ENCODE peak calls at places on chromosomes 5 and 9, in four cellular contexts. One of them, this sample, is unnamed.

GRCh38 chr5:107739661-107740060 is 68.9 kb upstream of the EFNA5 start:
- DNase-seq in fibroblast of lung: peak
- DNase-seq in fibroblast of pulmonary artery: no peak
- DNase-seq in AG09309: no peak
- DNase-seq in this sample: no peak

GRCh38 chr5:120108586-120109254 is 355.4 kb upstream of the PRR16 start:
- DNase-seq in fibroblast of lung: no peak
- DNase-seq in fibroblast of pulmonary artery: peak
- DNase-seq in AG09309: peak
- DNase-seq in this sample: no peak

GRCh38 chr5:14415516-14416074 is 166.0 kb upstream of the OTULINL start:
- DNase-seq in fibroblast of lung: peak
- DNase-seq in fibroblast of pulmonary artery: no peak
- DNase-seq in AG09309: no peak
- DNase-seq in this sample: no peak

GRCh38 chr5:159504857-159505304 is 174.6 kb upstream of the IL12B start:
- DNase-seq in fibroblast of lung: peak
- DNase-seq in fibroblast of pulmonary artery: peak
- DNase-seq in AG09309: peak
- DNase-seq in this sample: peak

GRCh38 chr5:124963236-124963929 is 216.9 kb upstream of the ZNF608 start:
- DNase-seq in fibroblast of lung: peak
- DNase-seq in fibroblast of pulmonary artery: peak
- DNase-seq in AG09309: peak
- DNase-seq in this sample: peak

GRCh38 chr9:108217601-108218190 is 638.1 kb downstream of the ACTL7B start:
- DNase-seq in fibroblast of lung: peak
- DNase-seq in fibroblast of pulmonary artery: no peak
- DNase-seq in AG09309: no peak
- DNase-seq in this sample: peak

GRCh38 chr9:79623799-79624721 is 52.3 kb downstream of the TLE4 start:
- DNase-seq in fibroblast of lung: no peak
- DNase-seq in fibroblast of pulmonary artery: peak
- DNase-seq in AG09309: no peak
- DNase-seq in this sample: no peak

GRCh38 chr5:93209476-93209875 is 371.5 kb downstream of the NR2F1-AS1 start:
- DNase-seq in fibroblast of lung: no peak
- DNase-seq in fibroblast of pulmonary artery: no peak
- DNase-seq in AG09309: no peak
- DNase-seq in this sample: no peak

GRCh38 chr5:73812457-73812856 is 186.5 kb downstream of the ARHGEF28 start:
- DNase-seq in fibroblast of lung: peak
- DNase-seq in fibroblast of pulmonary artery: no peak
- DNase-seq in AG09309: no peak
- DNase-seq in this sample: no peak

GRCh38 chr9:133701981-133702797 is 36.0 kb downstream of the SARDH start:
- DNase-seq in fibroblast of lung: peak
- DNase-seq in fibroblast of pulmonary artery: peak
- DNase-seq in AG09309: no peak
- DNase-seq in this sample: no peak

GRCh38 chr5:16773990-16774389 is 157.2 kb upstream of the RETREG1 start:
- DNase-seq in fibroblast of lung: peak
- DNase-seq in fibroblast of pulmonary artery: no peak
- DNase-seq in AG09309: no peak
- DNase-seq in this sample: no peak

GRCh38 chr9:128027705-128028104 is 39.4 kb downstream of the NAIF1 start:
- DNase-seq in fibroblast of lung: no peak
- DNase-seq in fibroblast of pulmonary artery: no peak
- DNase-seq in AG09309: no peak
- DNase-seq in this sample: no peak

GRCh38 chr5:145473032-145473642 is 362.0 kb downstream of the PRELID2 start:
- DNase-seq in fibroblast of lung: no peak
- DNase-seq in fibroblast of pulmonary artery: peak
- DNase-seq in AG09309: no peak
- DNase-seq in this sample: no peak

GRCh38 chr5:36691993-36692392 is 85.6 kb downstream of the SLC1A3 start:
- DNase-seq in fibroblast of lung: peak
- DNase-seq in fibroblast of pulmonary artery: no peak
- DNase-seq in AG09309: no peak
- DNase-seq in this sample: no peak

GRCh38 chr5:96144289-96144688 is 182.6 kb upstream of the ELL2 start:
- DNase-seq in fibroblast of lung: no peak
- DNase-seq in fibroblast of pulmonary artery: no peak
- DNase-seq in AG09309: no peak
- DNase-seq in this sample: no peak

GRCh38 chr5:168681556-168682183 is 102.5 kb upstream of the PANK3 start:
- DNase-seq in fibroblast of lung: peak
- DNase-seq in fibroblast of pulmonary artery: peak
- DNase-seq in AG09309: peak
- DNase-seq in this sample: no peak

GRCh38 chr5:9782806-9783560 is 152.8 kb upstream of the TAS2R1 start:
- DNase-seq in fibroblast of lung: no peak
- DNase-seq in fibroblast of pulmonary artery: peak
- DNase-seq in AG09309: peak
- DNase-seq in this sample: no peak

GRCh38 chr9:105173306-105173705 is 71.1 kb upstream of the SLC44A1 start:
- DNase-seq in fibroblast of lung: no peak
- DNase-seq in fibroblast of pulmonary artery: no peak
- DNase-seq in AG09309: no peak
- DNase-seq in this sample: no peak

GRCh38 chr5:135053989-135054388 is 20.0 kb upstream of the PITX1 start:
- DNase-seq in fibroblast of lung: no peak
- DNase-seq in fibroblast of pulmonary artery: no peak
- DNase-seq in AG09309: no peak
- DNase-seq in this sample: no peak

GRCh38 chr9:81626511-81626910 is 62.8 kb downstream of the TLE1 start:
- DNase-seq in fibroblast of lung: peak
- DNase-seq in fibroblast of pulmonary artery: no peak
- DNase-seq in AG09309: no peak
- DNase-seq in this sample: no peak

GRCh38 chr9:108073823-108074222 is 584.3 kb upstream of the KLF4 start:
- DNase-seq in fibroblast of lung: no peak
- DNase-seq in fibroblast of pulmonary artery: no peak
- DNase-seq in AG09309: no peak
- DNase-seq in this sample: no peak

GRCh38 chr5:174775071-174775470 is 50.7 kb downstream of the MSX2 start:
- DNase-seq in fibroblast of lung: peak
- DNase-seq in fibroblast of pulmonary artery: no peak
- DNase-seq in AG09309: no peak
- DNase-seq in this sample: peak

GRCh38 chr5:6302684-6303083 is 75.7 kb downstream of the MED10 start:
- DNase-seq in fibroblast of lung: no peak
- DNase-seq in fibroblast of pulmonary artery: no peak
- DNase-seq in AG09309: no peak
- DNase-seq in this sample: no peak

GRCh38 chr5:67205981-67206380 is 9.4 kb upstream of the CD180 start:
- DNase-seq in fibroblast of lung: no peak
- DNase-seq in fibroblast of pulmonary artery: no peak
- DNase-seq in AG09309: no peak
- DNase-seq in this sample: no peak

GRCh38 chr9:26779072-26779471 is 113.5 kb downstream of the CAAP1 start:
- DNase-seq in fibroblast of lung: no peak
- DNase-seq in fibroblast of pulmonary artery: peak
- DNase-seq in AG09309: no peak
- DNase-seq in this sample: no peak

GRCh38 chr5:153960269-153961215 is 78.2 kb downstream of the FAM114A2 start:
- DNase-seq in fibroblast of lung: peak
- DNase-seq in fibroblast of pulmonary artery: no peak
- DNase-seq in AG09309: no peak
- DNase-seq in this sample: no peak

GRCh38 chr5:142924135-142924883 is 154.1 kb downstream of the ARHGAP26 start:
- DNase-seq in fibroblast of lung: peak
- DNase-seq in fibroblast of pulmonary artery: peak
- DNase-seq in AG09309: no peak
- DNase-seq in this sample: no peak

GRCh38 chr9:71079451-71079850 is 42.0 kb downstream of the TRPM3 start:
- DNase-seq in fibroblast of lung: peak
- DNase-seq in fibroblast of pulmonary artery: peak
- DNase-seq in AG09309: peak
- DNase-seq in this sample: no peak

GRCh38 chr9:6632516-6633328 is 12.8 kb downstream of the GLDC start:
- DNase-seq in fibroblast of lung: no peak
- DNase-seq in fibroblast of pulmonary artery: no peak
- DNase-seq in AG09309: no peak
- DNase-seq in this sample: no peak

GRCh38 chr5:72288923-72289322 is 31.1 kb downstream of the MRPS27 start:
- DNase-seq in fibroblast of lung: no peak
- DNase-seq in fibroblast of pulmonary artery: no peak
- DNase-seq in AG09309: no peak
- DNase-seq in this sample: no peak

GRCh38 chr5:109652096-109652495 is 37.6 kb upstream of the MAN2A1 start:
- DNase-seq in fibroblast of lung: peak
- DNase-seq in fibroblast of pulmonary artery: peak
- DNase-seq in AG09309: no peak
- DNase-seq in this sample: peak

GRCh38 chr5:178642351-178642909 is 15.6 kb upstream of the CLK4 start:
- DNase-seq in fibroblast of lung: peak
- DNase-seq in fibroblast of pulmonary artery: peak
- DNase-seq in AG09309: peak
- DNase-seq in this sample: peak

GRCh38 chr9:35258665-35259474 is 97.1 kb downstream of the UNC13B start:
- DNase-seq in fibroblast of lung: peak
- DNase-seq in fibroblast of pulmonary artery: peak
- DNase-seq in AG09309: peak
- DNase-seq in this sample: peak
- H3K4me3 ChIP-seq in fibroblast of lung: no peak
- H3K4me3 ChIP-seq in fibroblast of pulmonary artery: no peak
- H3K4me3 ChIP-seq in AG09309: no peak
- H3K4me3 ChIP-seq in this sample: no peak

GRCh38 chr5:140672455-140673186 is 755 bp downstream of the DND1 start:
- DNase-seq in fibroblast of lung: peak
- DNase-seq in fibroblast of pulmonary artery: peak
- DNase-seq in AG09309: no peak
- DNase-seq in this sample: no peak
- H3K4me3 ChIP-seq in fibroblast of lung: no peak
- H3K4me3 ChIP-seq in fibroblast of pulmonary artery: no peak
- H3K4me3 ChIP-seq in AG09309: no peak
- H3K4me3 ChIP-seq in this sample: no peak

GRCh38 chr9:4814913-4815312 is 22.2 kb downstream of the RCL1 start:
- DNase-seq in fibroblast of lung: no peak
- DNase-seq in fibroblast of pulmonary artery: no peak
- DNase-seq in AG09309: no peak
- DNase-seq in this sample: no peak
- H3K4me3 ChIP-seq in fibroblast of lung: no peak
- H3K4me3 ChIP-seq in fibroblast of pulmonary artery: no peak
- H3K4me3 ChIP-seq in AG09309: no peak
- H3K4me3 ChIP-seq in this sample: no peak

GRCh38 chr5:139667001-139667729 is 19.0 kb downstream of the CXXC5 start:
- DNase-seq in fibroblast of lung: no peak
- DNase-seq in fibroblast of pulmonary artery: no peak
- DNase-seq in AG09309: no peak
- DNase-seq in this sample: no peak
- H3K4me3 ChIP-seq in fibroblast of lung: no peak
- H3K4me3 ChIP-seq in fibroblast of pulmonary artery: no peak
- H3K4me3 ChIP-seq in AG09309: no peak
- H3K4me3 ChIP-seq in this sample: no peak

GRCh38 chr5:150153483-150153882 is 2.2 kb downstream of the PDGFRB start:
- DNase-seq in fibroblast of lung: no peak
- DNase-seq in fibroblast of pulmonary artery: no peak
- DNase-seq in AG09309: no peak
- DNase-seq in this sample: no peak
- H3K4me3 ChIP-seq in fibroblast of lung: peak
- H3K4me3 ChIP-seq in fibroblast of pulmonary artery: peak
- H3K4me3 ChIP-seq in AG09309: peak
- H3K4me3 ChIP-seq in this sample: peak

DNA sequence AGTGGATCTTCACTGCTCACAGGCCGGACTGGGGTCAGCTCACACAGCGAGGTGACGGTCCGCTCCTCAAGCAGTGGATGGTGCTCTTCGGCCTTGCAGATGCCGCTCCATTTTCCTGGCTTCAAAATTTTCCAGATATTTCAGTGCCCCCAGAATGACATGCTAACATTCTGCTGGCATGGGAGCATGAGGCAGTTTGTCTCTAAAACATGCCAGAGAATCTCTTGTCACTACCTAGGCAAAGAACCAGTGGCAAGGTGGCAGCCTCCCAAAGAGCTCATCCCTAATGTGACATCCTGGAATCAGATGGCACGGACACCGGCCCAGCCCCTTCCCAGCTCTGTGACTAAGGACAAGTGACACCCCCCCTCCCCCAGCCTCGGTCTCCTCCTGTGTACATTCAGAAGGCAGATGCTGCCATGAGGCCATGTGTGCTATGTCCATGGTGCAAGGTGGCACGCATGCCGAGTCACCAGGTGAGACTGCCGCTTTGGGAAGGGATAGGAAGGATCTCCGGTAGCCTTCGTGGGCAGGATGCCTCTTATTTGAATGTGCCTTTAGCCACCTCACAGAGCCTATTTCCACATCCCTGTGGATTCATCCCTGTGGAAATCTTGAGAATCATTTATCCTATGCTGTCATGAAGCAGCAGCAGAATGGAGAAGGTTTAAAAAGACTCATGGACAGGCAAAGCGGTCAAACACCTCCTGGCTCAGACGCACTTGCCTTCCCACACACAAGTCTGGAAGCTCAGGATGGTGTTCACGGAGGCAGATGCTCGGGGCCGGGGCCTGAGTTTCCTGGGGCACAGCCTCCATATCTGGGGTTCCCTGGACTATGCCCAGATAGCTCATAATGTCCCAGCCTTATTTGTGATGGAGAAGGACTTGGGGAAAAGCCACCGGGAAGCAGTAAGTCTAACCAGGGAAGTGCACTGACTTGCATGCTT is 2.9 kb downstream of the S1PR3 start:
- DNase-seq in fibroblast of lung: no peak
- DNase-seq in fibroblast of pulmonary artery: no peak
- DNase-seq in AG09309: no peak
- DNase-seq in this sample: no peak
- H3K4me3 ChIP-seq in fibroblast of lung: peak
- H3K4me3 ChIP-seq in fibroblast of pulmonary artery: peak
- H3K4me3 ChIP-seq in AG09309: no peak
- H3K4me3 ChIP-seq in this sample: peak

GRCh38 chr5:123097871-123098735 is 9.1 kb downstream of the PRDM6 start:
- DNase-seq in fibroblast of lung: no peak
- DNase-seq in fibroblast of pulmonary artery: no peak
- DNase-seq in AG09309: no peak
- DNase-seq in this sample: no peak

GRCh38 chr5:123099514-123100151 is 10.6 kb downstream of the PRDM6 start:
- DNase-seq in fibroblast of lung: peak
- DNase-seq in fibroblast of pulmonary artery: no peak
- DNase-seq in AG09309: no peak
- DNase-seq in this sample: no peak

GRCh38 chr5:123097483-123097870 is 8.4 kb downstream of the PRDM6 start:
- DNase-seq in fibroblast of lung: no peak
- DNase-seq in fibroblast of pulmonary artery: no peak
- DNase-seq in AG09309: no peak
- DNase-seq in this sample: no peak

GRCh38 chr5:123095694-123096120 is 6.7 kb downstream of the PRDM6 start:
- DNase-seq in fibroblast of lung: no peak
- DNase-seq in fibroblast of pulmonary artery: no peak
- DNase-seq in AG09309: no peak
- DNase-seq in this sample: no peak

GRCh38 chr5:123098767-123099513 is 9.9 kb downstream of the PRDM6 start:
- DNase-seq in fibroblast of lung: peak
- DNase-seq in fibroblast of pulmonary artery: peak
- DNase-seq in AG09309: no peak
- DNase-seq in this sample: no peak
- H3K4me3 ChIP-seq in fibroblast of lung: peak
- H3K4me3 ChIP-seq in fibroblast of pulmonary artery: peak
- H3K4me3 ChIP-seq in AG09309: peak
- H3K4me3 ChIP-seq in this sample: peak

This sample was measured in astrocyte of the cerebellum.